ENCODE peak calls at places on chromosomes 4 and X, in seven cellular contexts. O is fibroblast of lung, D is GM23338, V is choroid plexus epithelial cell, E is hepatocyte, U is suprapubic skin, H is endodermal cell. T is an unnamed sample.

GRCh38 chr4:4595252-4595651 is 53.4 kb upstream of the STX18 start:
- DNase-seq in D (peak), H (no peak), V (no peak), E (no peak), O (no peak), U (no peak), T (no peak)

GRCh38 chrX:74232859-74233258 is 71.1 kb upstream of the ZCCHC13 start:
- DNase-seq in H (no peak), V (peak), O (peak), D (peak), U (no peak), E (no peak), T (peak)

GRCh38 chr4:173237152-173237551 is 68.5 kb downstream of the GALNT7 start:
- DNase-seq in E (no peak), U (no peak), H (no peak), V (no peak), O (no peak), D (no peak), T (peak)

GRCh38 chrX:40040686-40041461 is 56.9 kb downstream of the BCOR start:
- DNase-seq in U (no peak), D (peak), E (no peak), V (no peak), H (no peak), O (no peak), T (no peak)

GRCh38 chr4:77395481-77395880 is 210.1 kb upstream of the CXCL13 start:
- DNase-seq in E (no peak), V (no peak), U (no peak), H (no peak), O (no peak), D (no peak), T (no peak)

GRCh38 chrX:97685753-97686152 is 802.0 kb downstream of the RPA4 start:
- DNase-seq in H (no peak), V (peak), U (no peak), E (peak), D (peak), O (peak), T (peak)

GRCh38 chrX:36950495-36951253 is 57.5 kb upstream of the FAM47C start:
- DNase-seq in H (peak), V (no peak), O (no peak), E (no peak), D (peak), U (no peak), T (no peak)

GRCh38 chrX:40570346-40571093 is 10.2 kb upstream of the ATP6AP2 start:
- DNase-seq in H (peak), O (no peak), V (no peak), D (peak), E (no peak), U (no peak), T (no peak)

GRCh38 chrX:13515181-13515930 is 54.0 kb upstream of the EGFL6 start:
- DNase-seq in E (no peak), H (no peak), U (no peak), O (no peak), D (no peak), V (no peak), T (no peak)

GRCh38 chr4:176333076-176333475 is 13.3 kb downstream of the SPCS3 start:
- DNase-seq in H (no peak), V (peak), E (no peak), D (no peak), O (peak), U (no peak), T (no peak)

GRCh38 chr4:121353213-121353612 is 27.6 kb downstream of the QRFPR start:
- DNase-seq in O (no peak), H (no peak), D (no peak), E (no peak), V (peak), U (no peak), T (no peak)

GRCh38 chr4:136784326-136784725 is 748.0 kb downstream of the PCDH18 start:
- DNase-seq in E (no peak), V (no peak), O (no peak), H (no peak), U (no peak), D (no peak), T (no peak)

GRCh38 chr4:101870874-101871273 is 80.3 kb downstream of the BANK1 start:
- DNase-seq in U (no peak), V (no peak), E (no peak), H (no peak), D (no peak), O (no peak), T (no peak)

GRCh38 chrX:101485212-101486064 is at the start of gene ARMCX4:
- DNase-seq in H (peak), O (peak), V (peak), D (peak), U (peak), E (peak), T (peak)

GRCh38 chrX:23820235-23820782 is 37.3 kb downstream of the SAT1 start:
- DNase-seq in V (peak), U (no peak), H (no peak), O (no peak), D (no peak), E (no peak), T (peak)

GRCh38 chr4:39682133-39682532 is 15.8 kb upstream of the UBE2K start:
- DNase-seq in E (no peak), U (no peak), D (no peak), O (no peak), H (no peak), V (no peak), T (no peak)

GRCh38 chr4:40305329-40306193 is 29.6 kb upstream of the CHRNA9 start:
- DNase-seq in E (no peak), V (no peak), D (no peak), O (no peak), H (no peak), U (no peak), T (no peak)

GRCh38 chr4:78020677-78021076 is 36.4 kb upstream of the FRAS1 start:
- DNase-seq in O (no peak), U (no peak), H (no peak), D (no peak), V (no peak), E (peak), T (no peak)

GRCh38 chr4:91829531-91829930 is 474.2 kb upstream of the GRID2 start:
- DNase-seq in E (no peak), D (no peak), V (peak), U (no peak), H (no peak), O (no peak), T (no peak)

GRCh38 chr4:83917572-83917971 is 381.7 kb downstream of the GPAT3 start:
- DNase-seq in H (no peak), V (peak), E (peak), O (no peak), U (no peak), D (peak), T (no peak)

GRCh38 chr4:86452323-86452995 is 92.6 kb upstream of the MAPK10 start:
- DNase-seq in V (peak), O (peak), E (no peak), U (no peak), D (no peak), H (no peak), T (no peak)

GRCh38 chr4:159639924-159640323 is 537.0 kb downstream of the RAPGEF2 start:
- DNase-seq in V (peak), D (no peak), U (no peak), E (no peak), H (no peak), O (no peak), T (no peak)

GRCh38 chr4:118417325-118417724 is 64.5 kb upstream of the PRSS12 start:
- DNase-seq in U (no peak), E (no peak), V (peak), H (no peak), D (no peak), O (peak), T (peak)

GRCh38 chr4:101944649-101945048 is 154.1 kb downstream of the BANK1 start:
- DNase-seq in V (peak), U (no peak), O (peak), D (peak), H (no peak), E (no peak), T (no peak)

GRCh38 chr4:35836591-35836990 is 407.7 kb downstream of the ARAP2 start:
- DNase-seq in E (no peak), U (no peak), D (no peak), O (no peak), H (no peak), V (no peak), T (no peak)

GRCh38 chrX:29477878-29478277 is 737.5 kb upstream of the MAGEB2 start:
- DNase-seq in O (no peak), H (no peak), D (no peak), U (no peak), E (no peak), V (no peak), T (no peak)

GRCh38 chr4:36054750-36055467 is 189.4 kb downstream of the ARAP2 start:
- DNase-seq in H (no peak), D (no peak), O (no peak), V (peak), E (no peak), U (no peak), T (no peak)

GRCh38 chr4:6494431-6495295 is 22.2 kb upstream of the PPP2R2C start:
- DNase-seq in E (no peak), O (no peak), U (no peak), V (no peak), D (no peak), H (no peak), T (no peak)

GRCh38 chr4:87838207-87838606 is 5.4 kb downstream of the MEPE start:
- DNase-seq in H (no peak), O (no peak), D (peak), V (peak), E (no peak), U (no peak), T (no peak)
- TF ChIP-seq CTCF in H (peak), O (peak), D (peak), V (peak), E (peak), U (peak), T (peak)

GRCh38 chrX:19040373-19040772 is 56.5 kb upstream of the PHKA2 start:
- DNase-seq in H (no peak), V (no peak), U (no peak), D (peak), E (no peak), O (peak), T (no peak)
- TF ChIP-seq CTCF in H (peak), V (peak), U (no peak), D (peak), E (peak), O (no peak), T (peak)

DNA sequence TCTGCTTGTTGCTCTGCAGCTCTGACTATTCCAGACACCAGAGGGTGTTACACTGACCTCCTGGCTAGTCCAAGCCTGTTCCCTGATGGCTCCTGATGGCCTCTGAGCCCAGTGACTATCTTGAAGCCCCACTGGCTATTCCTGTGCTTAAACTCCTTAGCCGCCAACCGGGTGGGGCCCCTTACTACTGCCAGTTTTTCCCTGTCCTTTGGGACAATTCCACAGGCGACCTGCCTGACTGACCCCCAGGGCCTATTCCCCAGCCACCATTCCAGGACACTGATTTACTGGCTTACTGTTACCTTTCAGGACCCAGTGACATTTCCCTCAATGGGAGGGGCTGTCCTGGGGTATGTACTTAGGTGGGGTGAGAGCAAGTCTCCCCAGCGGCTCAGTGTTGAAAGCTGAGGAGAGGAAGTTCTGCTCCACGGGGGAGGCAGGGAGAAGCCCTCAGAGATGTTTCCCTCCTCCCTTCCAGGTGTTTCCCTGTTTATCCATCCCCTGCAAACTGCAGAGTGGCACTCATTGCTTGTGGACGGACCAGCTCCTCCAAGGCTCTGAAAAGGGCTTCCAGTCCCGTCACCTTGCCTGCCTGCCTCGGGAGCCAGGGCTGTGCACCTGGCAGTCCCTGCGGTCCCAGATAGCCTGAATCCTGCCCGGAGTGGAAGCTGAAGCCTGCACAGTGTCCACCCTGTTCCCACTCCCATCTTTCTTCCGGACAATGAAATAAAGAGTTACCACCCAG is 4.0 kb downstream of the TIMP1 start:
- DNase-seq in E (no peak), U (no peak), V (no peak), O (no peak), D (no peak), H (no peak), T (no peak)
- TF ChIP-seq CTCF in E (no peak), U (no peak), V (peak), O (no peak), D (no peak), H (no peak), T (no peak)

GRCh38 chr4:1856071-1856919 is at the start of gene LETM1:
- DNase-seq in U (peak), H (peak), O (peak), D (peak), V (peak), E (peak), T (peak)
- TF ChIP-seq CTCF in U (no peak), H (peak), O (no peak), D (peak), V (peak), E (no peak), T (peak)

DNA sequence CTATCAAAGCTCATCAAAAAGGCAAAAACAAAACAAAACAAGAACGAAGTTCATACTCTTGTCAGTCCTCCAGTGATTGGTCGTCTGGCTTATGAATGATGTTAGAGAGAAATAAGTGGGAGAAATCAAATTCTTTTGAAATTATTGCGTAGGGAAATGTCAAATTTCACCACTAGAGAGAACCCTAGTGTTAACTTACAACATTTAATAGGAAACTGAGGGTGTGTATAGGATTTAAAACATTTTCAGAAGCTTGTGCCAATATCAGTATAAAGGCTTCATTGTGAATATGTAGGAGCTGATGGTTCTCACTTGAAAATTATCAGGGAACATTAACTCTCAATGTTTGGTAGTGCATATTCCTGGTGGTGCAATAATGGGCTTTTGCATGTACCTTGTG is 17.4 kb downstream of the ADH6 start:
- DNase-seq in D (no peak), U (no peak), H (no peak), V (peak), O (peak), E (no peak), T (no peak)
- TF ChIP-seq CTCF in D (no peak), U (peak), H (no peak), V (peak), O (peak), E (peak), T (peak)

T was measured in HFFc6.